ENCODE peak calls at places on chromosomes 11 and 22, in five cellular contexts. One of them, this sample, is unnamed.

GRCh38 chr11:94149435-94149834 is 20.8 kb downstream of the PANX1 start:
- DNase-seq in AG04450: peak
- DNase-seq in prostate gland: no peak
- DNase-seq in hepatocyte: no peak
- DNase-seq in CD8-positive, alpha-beta T cell: no peak
- DNase-seq in this sample: peak

GRCh38 chr11:129728571-129728970 is 87.1 kb upstream of the TMEM45B start:
- DNase-seq in CD8-positive, alpha-beta T cell: no peak
- DNase-seq in prostate gland: no peak
- DNase-seq in hepatocyte: no peak
- DNase-seq in AG04450: no peak
- DNase-seq in this sample: no peak

GRCh38 chr11:63705526-63705925 is 24.2 kb downstream of the RTN3 start:
- DNase-seq in CD8-positive, alpha-beta T cell: no peak
- DNase-seq in hepatocyte: no peak
- DNase-seq in AG04450: no peak
- DNase-seq in prostate gland: no peak
- DNase-seq in this sample: no peak

GRCh38 chr22:37740455-37741311 is 43.8 kb downstream of the TRIOBP start:
- DNase-seq in CD8-positive, alpha-beta T cell: no peak
- DNase-seq in AG04450: no peak
- DNase-seq in hepatocyte: no peak
- DNase-seq in prostate gland: no peak
- DNase-seq in this sample: no peak

GRCh38 chr11:14001597-14001996 is 39.1 kb downstream of the SPON1 start:
- DNase-seq in prostate gland: no peak
- DNase-seq in hepatocyte: no peak
- DNase-seq in CD8-positive, alpha-beta T cell: no peak
- DNase-seq in AG04450: no peak
- DNase-seq in this sample: no peak

GRCh38 chr11:123195182-123196059 is at the start of gene CLMP:
- DNase-seq in prostate gland: no peak
- DNase-seq in hepatocyte: peak
- DNase-seq in AG04450: no peak
- DNase-seq in CD8-positive, alpha-beta T cell: no peak
- DNase-seq in this sample: no peak

GRCh38 chr11:126366064-126366822 is 10.8 kb downstream of the ST3GAL4 start:
- DNase-seq in prostate gland: no peak
- DNase-seq in hepatocyte: no peak
- DNase-seq in CD8-positive, alpha-beta T cell: no peak
- DNase-seq in AG04450: no peak
- DNase-seq in this sample: no peak

GRCh38 chr22:17807571-17808410 is 33.5 kb upstream of the BID start:
- DNase-seq in AG04450: peak
- DNase-seq in hepatocyte: no peak
- DNase-seq in prostate gland: no peak
- DNase-seq in CD8-positive, alpha-beta T cell: no peak
- DNase-seq in this sample: no peak

GRCh38 chr22:30823015-30823370 is 128.3 kb downstream of the OSBP2 start:
- DNase-seq in prostate gland: no peak
- DNase-seq in CD8-positive, alpha-beta T cell: no peak
- DNase-seq in hepatocyte: no peak
- DNase-seq in AG04450: no peak
- DNase-seq in this sample: peak

GRCh38 chr22:30340911-30341685 is 14.4 kb upstream of the TBC1D10A start:
- DNase-seq in AG04450: no peak
- DNase-seq in CD8-positive, alpha-beta T cell: no peak
- DNase-seq in prostate gland: no peak
- DNase-seq in hepatocyte: no peak
- DNase-seq in this sample: no peak

GRCh38 chr22:17847360-17848078 is 73.2 kb upstream of the BID start:
- DNase-seq in hepatocyte: no peak
- DNase-seq in prostate gland: no peak
- DNase-seq in CD8-positive, alpha-beta T cell: no peak
- DNase-seq in AG04450: no peak
- DNase-seq in this sample: no peak

GRCh38 chr11:66104057-66104638 is 34.1 kb downstream of the PACS1 start:
- DNase-seq in prostate gland: no peak
- DNase-seq in CD8-positive, alpha-beta T cell: no peak
- DNase-seq in hepatocyte: no peak
- DNase-seq in AG04450: no peak
- DNase-seq in this sample: no peak
- H3K27ac ChIP-seq in prostate gland: no peak
- H3K27ac ChIP-seq in CD8-positive, alpha-beta T cell: no peak
- H3K27ac ChIP-seq in hepatocyte: no peak
- H3K27ac ChIP-seq in AG04450: no peak
- H3K27ac ChIP-seq in this sample: no peak

DNA sequence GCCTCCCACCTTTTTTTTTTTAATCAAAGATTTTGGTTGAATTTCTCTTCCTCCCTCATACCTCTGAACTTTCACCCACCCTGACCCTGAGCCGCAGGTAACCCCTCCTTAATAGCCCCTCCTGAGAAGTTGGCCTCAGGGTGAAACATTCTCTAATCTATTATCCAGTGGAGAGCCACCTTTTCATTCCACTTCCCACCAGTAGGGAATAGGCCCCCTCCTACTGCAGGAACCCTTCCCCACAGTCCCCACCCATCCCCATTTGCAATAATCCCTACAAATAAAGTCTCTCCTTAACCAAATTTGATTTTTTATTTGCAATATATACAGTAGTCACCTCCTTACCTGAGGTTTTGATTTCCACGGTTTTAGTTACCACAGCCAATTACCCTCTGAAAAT is 2.1 kb upstream of the SLC35F2 start:
- DNase-seq in prostate gland: no peak
- DNase-seq in hepatocyte: no peak
- DNase-seq in CD8-positive, alpha-beta T cell: no peak
- DNase-seq in AG04450: no peak
- DNase-seq in this sample: no peak
- TF ChIP-seq CTCF in prostate gland: no peak
- TF ChIP-seq CTCF in hepatocyte: no peak
- TF ChIP-seq CTCF in CD8-positive, alpha-beta T cell: no peak
- TF ChIP-seq CTCF in AG04450: no peak
- TF ChIP-seq CTCF in this sample: peak

GRCh38 chr11:46281374-46281831 is 3.9 kb downstream of the CREB3L1 start:
- DNase-seq in AG04450: no peak
- DNase-seq in hepatocyte: peak
- DNase-seq in prostate gland: peak
- DNase-seq in CD8-positive, alpha-beta T cell: no peak
- DNase-seq in this sample: no peak
- H3K4me3 ChIP-seq in AG04450: peak
- H3K4me3 ChIP-seq in hepatocyte: no peak
- H3K4me3 ChIP-seq in prostate gland: peak
- H3K4me3 ChIP-seq in CD8-positive, alpha-beta T cell: no peak
- H3K4me3 ChIP-seq in this sample: peak

GRCh38 chr22:33807465-33807864 is 112.8 kb downstream of the LARGE1 start:
- DNase-seq in AG04450: no peak
- DNase-seq in prostate gland: no peak
- DNase-seq in hepatocyte: no peak
- DNase-seq in CD8-positive, alpha-beta T cell: no peak
- DNase-seq in this sample: peak
- H3K27ac ChIP-seq in AG04450: no peak
- H3K27ac ChIP-seq in prostate gland: no peak
- H3K27ac ChIP-seq in hepatocyte: no peak
- H3K27ac ChIP-seq in CD8-positive, alpha-beta T cell: no peak
- H3K27ac ChIP-seq in this sample: no peak